ENCODE peak calls at places on chromosomes 6 and 20, in nine cellular contexts. One of them, this sample, is unnamed.

GRCh38 chr6:13294499-13295069 is 33.8 kb downstream of the TBC1D7 start:
- DNase-seq in OCI-LY7: no peak
- DNase-seq in IMR-90: no peak
- DNase-seq in effector memory CD4-positive, alpha-beta T cell: no peak
- DNase-seq in esophagus squamous epithelium: no peak
- DNase-seq in brain microvascular endothelial cell: no peak
- DNase-seq in astrocyte of the spinal cord: no peak
- DNase-seq in HFF-Myc: no peak
- DNase-seq in AG04449: no peak
- DNase-seq in this sample: no peak

GRCh38 chr6:133959667-133960368 is 6.8 kb downstream of the TBPL1 start:
- DNase-seq in OCI-LY7: no peak
- DNase-seq in IMR-90: no peak
- DNase-seq in effector memory CD4-positive, alpha-beta T cell: no peak
- DNase-seq in esophagus squamous epithelium: no peak
- DNase-seq in brain microvascular endothelial cell: no peak
- DNase-seq in astrocyte of the spinal cord: no peak
- DNase-seq in HFF-Myc: no peak
- DNase-seq in AG04449: no peak
- DNase-seq in this sample: no peak

GRCh38 chr6:95649451-95649850 is 72.1 kb downstream of the MANEA start:
- DNase-seq in OCI-LY7: no peak
- DNase-seq in IMR-90: no peak
- DNase-seq in effector memory CD4-positive, alpha-beta T cell: no peak
- DNase-seq in esophagus squamous epithelium: no peak
- DNase-seq in brain microvascular endothelial cell: no peak
- DNase-seq in astrocyte of the spinal cord: no peak
- DNase-seq in HFF-Myc: no peak
- DNase-seq in AG04449: no peak
- DNase-seq in this sample: no peak

GRCh38 chr6:166258854-166259276 is 49.3 kb downstream of the PRR18 start:
- DNase-seq in OCI-LY7: peak
- DNase-seq in IMR-90: no peak
- DNase-seq in effector memory CD4-positive, alpha-beta T cell: peak
- DNase-seq in esophagus squamous epithelium: no peak
- DNase-seq in brain microvascular endothelial cell: no peak
- DNase-seq in astrocyte of the spinal cord: peak
- DNase-seq in HFF-Myc: no peak
- DNase-seq in AG04449: no peak
- DNase-seq in this sample: peak

GRCh38 chr20:57990396-57990987 is 238.0 kb downstream of the ANKRD60 start:
- DNase-seq in OCI-LY7: no peak
- DNase-seq in IMR-90: no peak
- DNase-seq in effector memory CD4-positive, alpha-beta T cell: no peak
- DNase-seq in esophagus squamous epithelium: no peak
- DNase-seq in brain microvascular endothelial cell: no peak
- DNase-seq in astrocyte of the spinal cord: peak
- DNase-seq in HFF-Myc: peak
- DNase-seq in AG04449: no peak
- DNase-seq in this sample: no peak

GRCh38 chr20:21968486-21968885 is 263.0 kb downstream of the PAX1 start:
- DNase-seq in OCI-LY7: no peak
- DNase-seq in IMR-90: no peak
- DNase-seq in effector memory CD4-positive, alpha-beta T cell: no peak
- DNase-seq in esophagus squamous epithelium: no peak
- DNase-seq in brain microvascular endothelial cell: no peak
- DNase-seq in astrocyte of the spinal cord: no peak
- DNase-seq in HFF-Myc: no peak
- DNase-seq in AG04449: no peak
- DNase-seq in this sample: no peak

GRCh38 chr6:115485400-115485799 is 575.3 kb downstream of the FRK start:
- DNase-seq in OCI-LY7: no peak
- DNase-seq in IMR-90: peak
- DNase-seq in effector memory CD4-positive, alpha-beta T cell: no peak
- DNase-seq in esophagus squamous epithelium: no peak
- DNase-seq in brain microvascular endothelial cell: no peak
- DNase-seq in astrocyte of the spinal cord: no peak
- DNase-seq in HFF-Myc: no peak
- DNase-seq in AG04449: no peak
- DNase-seq in this sample: no peak

GRCh38 chr20:62063601-62063980 is 2.1 kb downstream of the TAF4 start:
- DNase-seq in OCI-LY7: no peak
- DNase-seq in IMR-90: peak
- DNase-seq in effector memory CD4-positive, alpha-beta T cell: no peak
- DNase-seq in esophagus squamous epithelium: no peak
- DNase-seq in brain microvascular endothelial cell: no peak
- DNase-seq in astrocyte of the spinal cord: peak
- DNase-seq in HFF-Myc: no peak
- DNase-seq in AG04449: no peak
- DNase-seq in this sample: no peak

GRCh38 chr6:9621276-9621675 is 793.6 kb downstream of the TFAP2A start:
- DNase-seq in OCI-LY7: no peak
- DNase-seq in IMR-90: peak
- DNase-seq in effector memory CD4-positive, alpha-beta T cell: no peak
- DNase-seq in esophagus squamous epithelium: no peak
- DNase-seq in brain microvascular endothelial cell: no peak
- DNase-seq in astrocyte of the spinal cord: no peak
- DNase-seq in HFF-Myc: no peak
- DNase-seq in AG04449: no peak
- DNase-seq in this sample: no peak

GRCh38 chr6:135680964-135681913 is 170.3 kb upstream of the PDE7B start:
- DNase-seq in OCI-LY7: no peak
- DNase-seq in IMR-90: no peak
- DNase-seq in effector memory CD4-positive, alpha-beta T cell: no peak
- DNase-seq in esophagus squamous epithelium: no peak
- DNase-seq in brain microvascular endothelial cell: no peak
- DNase-seq in astrocyte of the spinal cord: peak
- DNase-seq in HFF-Myc: no peak
- DNase-seq in AG04449: no peak
- DNase-seq in this sample: no peak

GRCh38 chr6:139801571-139802321 is 427.3 kb upstream of the CITED2 start:
- DNase-seq in OCI-LY7: no peak
- DNase-seq in IMR-90: peak
- DNase-seq in effector memory CD4-positive, alpha-beta T cell: no peak
- DNase-seq in esophagus squamous epithelium: no peak
- DNase-seq in brain microvascular endothelial cell: peak
- DNase-seq in astrocyte of the spinal cord: peak
- DNase-seq in HFF-Myc: no peak
- DNase-seq in AG04449: no peak
- DNase-seq in this sample: no peak

GRCh38 chr6:137623293-137623692 is 129.1 kb upstream of the OLIG3 start:
- DNase-seq in OCI-LY7: no peak
- DNase-seq in IMR-90: no peak
- DNase-seq in effector memory CD4-positive, alpha-beta T cell: no peak
- DNase-seq in esophagus squamous epithelium: no peak
- DNase-seq in brain microvascular endothelial cell: no peak
- DNase-seq in astrocyte of the spinal cord: no peak
- DNase-seq in HFF-Myc: no peak
- DNase-seq in AG04449: no peak
- DNase-seq in this sample: no peak

GRCh38 chr6:78492351-78493010 is 374.9 kb upstream of the IRAK1BP1 start:
- DNase-seq in OCI-LY7: no peak
- DNase-seq in IMR-90: peak
- DNase-seq in effector memory CD4-positive, alpha-beta T cell: no peak
- DNase-seq in esophagus squamous epithelium: no peak
- DNase-seq in brain microvascular endothelial cell: peak
- DNase-seq in astrocyte of the spinal cord: peak
- DNase-seq in HFF-Myc: no peak
- DNase-seq in AG04449: no peak
- DNase-seq in this sample: no peak

GRCh38 chr6:154343473-154344308 is 12.9 kb downstream of the IPCEF1 start:
- DNase-seq in OCI-LY7: no peak
- DNase-seq in IMR-90: peak
- DNase-seq in effector memory CD4-positive, alpha-beta T cell: no peak
- DNase-seq in esophagus squamous epithelium: no peak
- DNase-seq in brain microvascular endothelial cell: peak
- DNase-seq in astrocyte of the spinal cord: peak
- DNase-seq in HFF-Myc: peak
- DNase-seq in AG04449: no peak
- DNase-seq in this sample: peak

GRCh38 chr20:22586645-22587310 is 2.4 kb upstream of the FOXA2 start:
- DNase-seq in OCI-LY7: no peak
- DNase-seq in IMR-90: no peak
- DNase-seq in effector memory CD4-positive, alpha-beta T cell: no peak
- DNase-seq in esophagus squamous epithelium: no peak
- DNase-seq in brain microvascular endothelial cell: no peak
- DNase-seq in astrocyte of the spinal cord: no peak
- DNase-seq in HFF-Myc: no peak
- DNase-seq in AG04449: no peak
- DNase-seq in this sample: no peak

GRCh38 chr6:168341280-168341679 is 21.7 kb upstream of the DACT2 start:
- DNase-seq in OCI-LY7: no peak
- DNase-seq in IMR-90: no peak
- DNase-seq in effector memory CD4-positive, alpha-beta T cell: no peak
- DNase-seq in esophagus squamous epithelium: no peak
- DNase-seq in brain microvascular endothelial cell: no peak
- DNase-seq in astrocyte of the spinal cord: no peak
- DNase-seq in HFF-Myc: no peak
- DNase-seq in AG04449: no peak
- DNase-seq in this sample: no peak

GRCh38 chr20:38156888-38157634 is 8.0 kb downstream of the TGM2 start:
- DNase-seq in OCI-LY7: no peak
- DNase-seq in IMR-90: peak
- DNase-seq in effector memory CD4-positive, alpha-beta T cell: no peak
- DNase-seq in esophagus squamous epithelium: no peak
- DNase-seq in brain microvascular endothelial cell: no peak
- DNase-seq in astrocyte of the spinal cord: peak
- DNase-seq in HFF-Myc: no peak
- DNase-seq in AG04449: no peak
- DNase-seq in this sample: peak

GRCh38 chr6:453152-453551 is 61.6 kb downstream of the IRF4 start:
- DNase-seq in OCI-LY7: no peak
- DNase-seq in IMR-90: no peak
- DNase-seq in effector memory CD4-positive, alpha-beta T cell: no peak
- DNase-seq in esophagus squamous epithelium: no peak
- DNase-seq in brain microvascular endothelial cell: no peak
- DNase-seq in astrocyte of the spinal cord: no peak
- DNase-seq in HFF-Myc: no peak
- DNase-seq in AG04449: no peak
- DNase-seq in this sample: peak

GRCh38 chr6:154318711-154319110 is 37.9 kb downstream of the IPCEF1 start:
- DNase-seq in OCI-LY7: no peak
- DNase-seq in IMR-90: peak
- DNase-seq in effector memory CD4-positive, alpha-beta T cell: no peak
- DNase-seq in esophagus squamous epithelium: no peak
- DNase-seq in brain microvascular endothelial cell: no peak
- DNase-seq in astrocyte of the spinal cord: no peak
- DNase-seq in HFF-Myc: no peak
- DNase-seq in AG04449: no peak
- DNase-seq in this sample: no peak

DNA sequence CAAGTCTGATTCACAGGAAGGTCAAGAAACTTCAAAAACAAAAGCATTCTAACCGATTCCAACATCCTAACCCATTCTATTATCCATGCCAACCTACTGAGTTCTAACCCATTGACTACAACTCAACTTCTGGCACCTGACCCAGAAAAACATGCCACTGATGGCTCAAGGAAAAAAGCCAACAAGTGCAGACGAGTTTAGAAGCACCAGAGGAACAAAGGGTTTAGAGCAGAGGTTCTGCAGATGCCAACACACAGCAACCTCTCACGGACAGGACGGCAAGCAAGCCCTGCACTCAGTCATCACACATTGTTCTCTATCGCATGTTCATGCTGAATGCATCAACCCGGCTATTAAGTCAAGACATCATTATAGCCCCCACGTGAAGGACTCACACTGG is 25.2 kb upstream of the MC3R start:
- DNase-seq in OCI-LY7: no peak
- DNase-seq in IMR-90: no peak
- DNase-seq in effector memory CD4-positive, alpha-beta T cell: no peak
- DNase-seq in esophagus squamous epithelium: no peak
- DNase-seq in brain microvascular endothelial cell: no peak
- DNase-seq in astrocyte of the spinal cord: peak
- DNase-seq in HFF-Myc: no peak
- DNase-seq in AG04449: no peak
- DNase-seq in this sample: no peak
- H3K4me3 ChIP-seq in OCI-LY7: no peak
- H3K4me3 ChIP-seq in IMR-90: no peak
- H3K4me3 ChIP-seq in effector memory CD4-positive, alpha-beta T cell: no peak
- H3K4me3 ChIP-seq in esophagus squamous epithelium: no peak
- H3K4me3 ChIP-seq in brain microvascular endothelial cell: no peak
- H3K4me3 ChIP-seq in astrocyte of the spinal cord: no peak
- H3K4me3 ChIP-seq in HFF-Myc: no peak
- H3K4me3 ChIP-seq in AG04449: no peak
- H3K4me3 ChIP-seq in this sample: no peak

GRCh38 chr6:106874481-106874880 is 100.0 kb downstream of the CD24 start:
- DNase-seq in OCI-LY7: no peak
- DNase-seq in IMR-90: no peak
- DNase-seq in effector memory CD4-positive, alpha-beta T cell: no peak
- DNase-seq in esophagus squamous epithelium: no peak
- DNase-seq in brain microvascular endothelial cell: no peak
- DNase-seq in astrocyte of the spinal cord: no peak
- DNase-seq in HFF-Myc: no peak
- DNase-seq in AG04449: no peak
- DNase-seq in this sample: no peak
- H3K4me3 ChIP-seq in OCI-LY7: no peak
- H3K4me3 ChIP-seq in IMR-90: no peak
- H3K4me3 ChIP-seq in effector memory CD4-positive, alpha-beta T cell: no peak
- H3K4me3 ChIP-seq in esophagus squamous epithelium: no peak
- H3K4me3 ChIP-seq in brain microvascular endothelial cell: no peak
- H3K4me3 ChIP-seq in astrocyte of the spinal cord: no peak
- H3K4me3 ChIP-seq in HFF-Myc: no peak
- H3K4me3 ChIP-seq in AG04449: no peak
- H3K4me3 ChIP-seq in this sample: no peak

DNA sequence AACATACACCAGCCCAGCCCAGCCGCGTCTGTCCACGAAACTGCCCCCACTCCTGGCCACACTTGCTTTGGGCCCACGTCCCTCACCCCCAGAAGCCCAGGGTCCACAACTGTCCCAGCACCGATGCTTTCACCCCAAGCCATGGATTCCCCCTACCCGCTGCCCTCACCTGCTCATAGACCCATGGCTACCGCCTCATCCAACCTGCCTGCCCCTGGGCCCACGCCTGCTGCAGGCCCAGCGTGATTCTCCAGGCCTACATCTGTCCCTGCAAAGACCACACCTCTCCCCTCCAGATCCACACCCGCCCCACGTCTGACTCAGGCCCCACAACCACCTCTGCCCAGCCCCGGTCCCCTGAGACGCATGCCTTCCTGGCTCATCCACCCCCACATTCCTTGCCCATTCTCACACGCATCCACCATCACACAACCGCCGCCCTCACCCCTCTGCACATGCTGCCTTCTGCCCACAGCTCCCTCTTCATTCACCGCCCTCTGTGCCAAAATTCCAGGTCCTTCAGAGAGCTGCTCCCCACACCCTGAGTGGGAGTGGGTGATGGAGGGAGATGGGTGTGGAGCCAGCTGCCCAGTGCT is 86.7 kb downstream of the GRM4 start:
- DNase-seq in OCI-LY7: no peak
- DNase-seq in IMR-90: no peak
- DNase-seq in effector memory CD4-positive, alpha-beta T cell: no peak
- DNase-seq in esophagus squamous epithelium: no peak
- DNase-seq in brain microvascular endothelial cell: no peak
- DNase-seq in astrocyte of the spinal cord: no peak
- DNase-seq in HFF-Myc: no peak
- DNase-seq in AG04449: no peak
- DNase-seq in this sample: no peak
- H3K4me3 ChIP-seq in OCI-LY7: no peak
- H3K4me3 ChIP-seq in IMR-90: no peak
- H3K4me3 ChIP-seq in effector memory CD4-positive, alpha-beta T cell: no peak
- H3K4me3 ChIP-seq in esophagus squamous epithelium: no peak
- H3K4me3 ChIP-seq in brain microvascular endothelial cell: no peak
- H3K4me3 ChIP-seq in astrocyte of the spinal cord: no peak
- H3K4me3 ChIP-seq in HFF-Myc: no peak
- H3K4me3 ChIP-seq in AG04449: no peak
- H3K4me3 ChIP-seq in this sample: no peak

GRCh38 chr6:4377635-4378034 is 242.3 kb upstream of the ECI2 start:
- DNase-seq in OCI-LY7: no peak
- DNase-seq in IMR-90: no peak
- DNase-seq in effector memory CD4-positive, alpha-beta T cell: no peak
- DNase-seq in esophagus squamous epithelium: no peak
- DNase-seq in brain microvascular endothelial cell: no peak
- DNase-seq in astrocyte of the spinal cord: no peak
- DNase-seq in HFF-Myc: no peak
- DNase-seq in AG04449: no peak
- DNase-seq in this sample: no peak
- H3K4me3 ChIP-seq in OCI-LY7: no peak
- H3K4me3 ChIP-seq in IMR-90: no peak
- H3K4me3 ChIP-seq in effector memory CD4-positive, alpha-beta T cell: no peak
- H3K4me3 ChIP-seq in esophagus squamous epithelium: no peak
- H3K4me3 ChIP-seq in brain microvascular endothelial cell: no peak
- H3K4me3 ChIP-seq in astrocyte of the spinal cord: no peak
- H3K4me3 ChIP-seq in HFF-Myc: no peak
- H3K4me3 ChIP-seq in AG04449: no peak
- H3K4me3 ChIP-seq in this sample: no peak